ENCODE peak calls at places on chromosomes 12 and 14, in seven cellular contexts. I is heart left ventricle, Q is GM13976, Z is lung, V is CD14-positive monocyte, E is GM12865, D is SK-N-SH. P is an unnamed sample.

GRCh38 chr14:67526676-67527459 is 6.2 kb upstream of the PLEKHH1 start:
- DNase-seq in D (peak; percentile 65), V (no peak), E (peak; percentile 63), Z (peak; percentile 55), Q (peak; percentile 53), I (peak; percentile 37), P (peak; percentile 65)

GRCh38 chr12:54596526-54596946 is 8.1 kb upstream of the PPP1R1A start:
- DNase-seq in D (peak; percentile 61), E (peak; percentile 59), Z (peak; percentile 60), V (peak; percentile 22), Q (peak; percentile 56), I (no peak), P (peak; percentile 71)

GRCh38 chr12:124149287-124149686 is 145.6 kb upstream of the RFLNA start:
- DNase-seq in E (no peak), I (no peak), D (no peak), Z (no peak), Q (no peak), V (no peak), P (no peak)

GRCh38 chr12:106138646-106139421 is at the start of gene NUAK1:
- DNase-seq in E (no peak), Z (peak; percentile 45), I (peak; percentile 87), V (no peak), Q (peak; percentile 58), D (peak; percentile 89), P (peak; percentile 23)

GRCh38 chr14:87745507-87746118 is 247.4 kb downstream of the GALC start:
- DNase-seq in V (no peak), Z (no peak), E (peak; percentile 35), Q (peak; percentile 44), I (no peak), D (peak; percentile 52), P (peak; percentile 35)

GRCh38 chr12:52215587-52216031 is 17.4 kb upstream of the KRT7 start:
- DNase-seq in Q (no peak), D (peak; percentile 74), I (no peak), Z (no peak), V (no peak), E (no peak), P (no peak)

GRCh38 chr14:68337279-68337678 is 455.6 kb downstream of the ZFP36L1 start:
- DNase-seq in E (peak; percentile 25), I (no peak), V (no peak), D (no peak), Q (no peak), Z (no peak), P (no peak)

GRCh38 chr14:58245562-58245961 is 919 bp downstream of the PSMA3 start:
- DNase-seq in V (no peak), I (no peak), Q (no peak), Z (no peak), D (no peak), E (no peak), P (no peak)

GRCh38 chr14:73381379-73382013 is 76.8 kb downstream of the NUMB start:
- DNase-seq in Z (no peak), D (no peak), Q (no peak), I (no peak), V (no peak), E (no peak), P (no peak)

GRCh38 chr12:13128291-13129000 is 25.0 kb upstream of the GSG1 start:
- DNase-seq in Z (no peak), D (no peak), V (no peak), Q (no peak), E (no peak), I (no peak), P (no peak)

GRCh38 chr14:44081146-44081545 is 425.9 kb downstream of the FSCB start:
- DNase-seq in I (no peak), Z (no peak), Q (no peak), D (no peak), V (no peak), E (no peak), P (no peak)

GRCh38 chr12:55996201-55996714 is 818 bp upstream of the SUOX start:
- DNase-seq in E (peak; percentile 77), Z (peak; percentile 67), Q (peak; percentile 68), I (no peak), V (no peak), D (peak; percentile 70), P (peak; percentile 78)

GRCh38 chr12:64884728-64885127 is 60.3 kb downstream of the TBC1D30 start:
- DNase-seq in Q (no peak), E (no peak), D (no peak), Z (no peak), I (no peak), V (no peak), P (no peak)

GRCh38 chr12:53180931-53181645 is 363 bp upstream of the CSAD start:
- DNase-seq in D (peak; percentile 98), Z (peak; percentile 70), I (peak; percentile 82), V (no peak), E (peak; percentile 91), Q (peak; percentile 93), P (peak; percentile 79)

GRCh38 chr12:92568631-92569128 is 134.1 kb upstream of the PLEKHG7 start:
- DNase-seq in E (no peak), I (no peak), V (no peak), Q (no peak), Z (no peak), D (no peak), P (no peak)

GRCh38 chr12:120554658-120555057 is 20.5 kb downstream of the RNF10 start:
- DNase-seq in I (peak; percentile 69), Q (no peak), Z (no peak), D (no peak), V (no peak), E (no peak), P (no peak)

GRCh38 chr12:130813949-130814348 is 25.1 kb downstream of the STX2 start:
- DNase-seq in Z (no peak), E (peak; percentile 87), V (no peak), I (no peak), D (no peak), Q (no peak), P (no peak)

DNA sequence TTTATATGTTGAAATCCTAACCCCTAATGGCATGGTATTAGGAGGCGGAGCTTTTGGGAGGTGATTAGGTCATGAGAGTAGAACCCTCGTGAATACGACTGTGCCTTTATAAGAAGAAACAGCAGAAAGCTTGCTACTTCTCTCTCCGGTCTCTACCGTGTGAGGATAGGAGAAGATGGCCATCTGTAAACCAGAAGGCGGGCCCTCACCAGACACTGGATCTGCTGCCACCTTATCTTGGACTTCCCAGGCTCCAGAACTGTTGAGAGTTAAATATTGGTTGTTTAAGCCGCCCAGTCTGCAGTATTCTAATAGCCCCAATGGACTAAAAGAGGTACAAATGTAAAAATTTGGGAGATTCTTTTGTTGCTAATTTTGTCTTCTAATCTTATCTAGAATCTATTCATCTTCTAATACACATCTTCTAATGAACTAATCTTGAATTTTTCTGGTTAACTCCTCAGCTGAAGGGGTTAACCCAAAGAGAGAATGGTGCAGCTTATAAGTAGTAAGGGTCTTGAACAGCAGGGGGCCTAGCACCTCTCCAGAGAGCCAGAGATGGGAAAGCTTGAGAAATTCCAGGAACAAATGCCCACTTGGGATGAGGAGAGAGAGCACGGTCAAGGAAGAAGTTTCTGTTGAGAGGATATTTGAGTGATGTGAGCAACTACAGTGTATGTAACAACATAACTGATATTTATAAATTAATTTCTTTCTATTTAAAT is 264.0 kb upstream of the GRIP1 start:
- DNase-seq in D (peak; percentile 4), E (no peak), Q (no peak), Z (no peak), V (no peak), I (no peak), P (no peak)
- TF ChIP-seq CTCF in D (no peak), E (no peak), Q (no peak), Z (no peak), V (no peak), I (no peak), P (no peak)

GRCh38 chr14:100543471-100544455 is 43.5 kb downstream of the BEGAIN start:
- DNase-seq in Z (no peak), Q (no peak), I (no peak), V (no peak), E (no peak), D (no peak), P (no peak)
- TF ChIP-seq CTCF in Z (no peak), Q (no peak), I (no peak), V (no peak), E (no peak), D (no peak), P (no peak)

DNA sequence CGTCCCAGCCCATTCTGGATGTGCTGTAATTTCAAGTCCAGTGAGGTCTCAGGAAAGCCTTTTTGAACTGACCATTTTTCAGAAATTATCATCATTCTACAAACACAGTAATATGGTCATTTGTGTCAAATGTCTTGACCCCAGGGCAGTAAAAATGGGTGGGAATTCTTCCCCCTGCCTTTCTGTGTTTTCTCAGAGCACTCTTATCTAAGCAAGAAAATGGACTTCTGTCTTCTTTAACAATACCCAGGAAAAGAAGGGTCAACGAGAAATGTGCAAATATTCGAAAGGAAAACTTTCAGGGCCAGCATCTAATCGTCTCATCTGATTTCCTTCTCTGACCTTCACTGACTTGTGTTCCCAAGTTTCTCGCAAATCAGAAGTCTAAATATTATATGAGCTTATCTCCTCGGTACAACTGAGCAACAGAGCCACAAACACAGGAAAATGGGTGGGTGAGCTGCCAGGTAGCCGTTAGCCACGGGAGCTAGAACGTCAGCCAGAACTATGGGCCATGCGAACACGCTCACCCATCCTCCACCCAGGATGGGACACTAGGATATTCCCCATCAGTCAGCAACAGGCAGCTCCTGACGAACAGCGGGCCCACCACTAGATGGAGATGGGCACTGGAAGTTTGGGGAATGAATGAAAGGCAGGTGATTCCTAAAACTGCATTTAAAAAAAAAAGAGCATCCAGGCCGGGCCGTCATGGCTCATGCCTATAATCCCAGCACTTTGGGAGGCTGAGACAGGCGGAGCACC is 57.1 kb downstream of the VWF start:
- DNase-seq in Z (no peak), I (peak; percentile 43), V (no peak), Q (no peak), E (no peak), D (peak; percentile 60), P (no peak)
- TF ChIP-seq CTCF in Z (no peak), I (no peak), V (peak; percentile 25), Q (no peak), E (no peak), D (peak; percentile 52), P (no peak)

GRCh38 chr12:591571-592505 is 71.4 kb downstream of the NINJ2 start:
- DNase-seq in D (peak; percentile 89), V (no peak), I (peak; percentile 96), Q (no peak), E (no peak), Z (no peak), P (no peak)

GRCh38 chr12:588658-589057 is 74.6 kb downstream of the NINJ2 start:
- DNase-seq in E (no peak), Z (no peak), V (no peak), Q (no peak), I (no peak), D (no peak), P (no peak)

GRCh38 chr12:593396-593976 is 69.8 kb downstream of the NINJ2 start:
- DNase-seq in E (no peak), Z (no peak), Q (no peak), I (peak; percentile 23), D (no peak), V (no peak), P (no peak)

GRCh38 chr12:590206-590750 is 73.0 kb downstream of the NINJ2 start:
- DNase-seq in V (no peak), Q (no peak), I (peak; percentile 68), D (no peak), E (no peak), Z (no peak), P (no peak)

DNA sequence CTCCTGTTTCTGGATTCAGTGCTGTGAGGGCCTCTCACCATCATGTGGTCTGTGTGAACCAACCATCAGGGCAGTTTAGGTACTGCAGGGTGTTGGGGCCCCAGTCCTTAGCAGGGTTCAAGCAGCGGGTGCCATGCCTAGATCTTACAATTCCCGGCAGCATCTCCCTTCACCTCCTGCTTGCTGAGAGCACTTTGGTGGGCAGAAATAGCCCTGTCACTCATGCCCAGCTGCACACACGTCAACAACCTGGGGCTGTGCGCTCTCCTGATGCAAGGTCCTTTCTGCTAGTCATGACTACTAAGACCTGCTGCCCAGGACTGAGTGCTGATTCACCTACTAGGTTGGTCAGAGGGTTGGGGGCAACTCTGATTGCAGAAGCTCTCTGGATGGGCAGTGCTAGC is 72.1 kb downstream of the NINJ2 start:
- DNase-seq in D (peak; percentile 63), V (peak; percentile 71), I (peak; percentile 93), Q (no peak), Z (no peak), E (no peak), P (no peak)
- TF ChIP-seq CTCF in D (no peak), V (peak; percentile 30), I (peak; percentile 55), Q (no peak), Z (no peak), E (peak; percentile 19), P (no peak)